ENCODE peak calls at places on chromosomes 12 and 14, in eight cellular contexts. One of them, this sample, is unnamed.
A peak's percentile ranks its signal among the peaks of the same experiment; 100 is the strongest.

GRCh38 chr12:31482816-31483215 is 108.1 kb downstream of the DENND5B start:
- DNase-seq in GOT3: no peak
- DNase-seq in RPMI8226: no peak
- DNase-seq in stomach: no peak
- DNase-seq in RCC 7860: peak; percentile 25
- DNase-seq in NCI-H2081: no peak
- DNase-seq in NCI-H1105: no peak
- DNase-seq in type B pancreatic cell: no peak
- DNase-seq in this sample: no peak

GRCh38 chr14:99189201-99189801 is 82.7 kb downstream of the BCL11B start:
- DNase-seq in GOT3: no peak
- DNase-seq in RPMI8226: no peak
- DNase-seq in stomach: no peak
- DNase-seq in RCC 7860: no peak
- DNase-seq in NCI-H2081: no peak
- DNase-seq in NCI-H1105: no peak
- DNase-seq in type B pancreatic cell: no peak
- DNase-seq in this sample: no peak

GRCh38 chr12:54744590-54744989 is 96.4 kb upstream of the DCD start:
- DNase-seq in GOT3: no peak
- DNase-seq in RPMI8226: no peak
- DNase-seq in stomach: no peak
- DNase-seq in RCC 7860: no peak
- DNase-seq in NCI-H2081: no peak
- DNase-seq in NCI-H1105: no peak
- DNase-seq in type B pancreatic cell: no peak
- DNase-seq in this sample: no peak

GRCh38 chr14:97264516-97265230 is 467.5 kb downstream of the VRK1 start:
- DNase-seq in GOT3: no peak
- DNase-seq in RPMI8226: no peak
- DNase-seq in stomach: no peak
- DNase-seq in RCC 7860: no peak
- DNase-seq in NCI-H2081: no peak
- DNase-seq in NCI-H1105: no peak
- DNase-seq in type B pancreatic cell: no peak
- DNase-seq in this sample: no peak

GRCh38 chr14:67763158-67763822 is 53.1 kb downstream of the ZFYVE26 start:
- DNase-seq in GOT3: no peak
- DNase-seq in RPMI8226: no peak
- DNase-seq in stomach: no peak
- DNase-seq in RCC 7860: no peak
- DNase-seq in NCI-H2081: no peak
- DNase-seq in NCI-H1105: no peak
- DNase-seq in type B pancreatic cell: no peak
- DNase-seq in this sample: no peak

GRCh38 chr14:101594511-101595148 is 33.3 kb downstream of the DIO3 start:
- DNase-seq in GOT3: no peak
- DNase-seq in RPMI8226: no peak
- DNase-seq in stomach: no peak
- DNase-seq in RCC 7860: no peak
- DNase-seq in NCI-H2081: no peak
- DNase-seq in NCI-H1105: no peak
- DNase-seq in type B pancreatic cell: no peak
- DNase-seq in this sample: no peak

GRCh38 chr12:51246254-51246853 is 7.7 kb downstream of the DAZAP2 start:
- DNase-seq in GOT3: no peak
- DNase-seq in RPMI8226: no peak
- DNase-seq in stomach: no peak
- DNase-seq in RCC 7860: peak; percentile 14
- DNase-seq in NCI-H2081: no peak
- DNase-seq in NCI-H1105: no peak
- DNase-seq in type B pancreatic cell: no peak
- DNase-seq in this sample: no peak

GRCh38 chr12:116138380-116138779 is 139.1 kb downstream of the MED13L start:
- DNase-seq in GOT3: no peak
- DNase-seq in RPMI8226: no peak
- DNase-seq in stomach: no peak
- DNase-seq in RCC 7860: peak; percentile 8
- DNase-seq in NCI-H2081: no peak
- DNase-seq in NCI-H1105: no peak
- DNase-seq in type B pancreatic cell: no peak
- DNase-seq in this sample: no peak

GRCh38 chr12:124603910-124604775 is 36.7 kb upstream of the NCOR2 start:
- DNase-seq in GOT3: no peak
- DNase-seq in RPMI8226: no peak
- DNase-seq in stomach: no peak
- DNase-seq in RCC 7860: no peak
- DNase-seq in NCI-H2081: no peak
- DNase-seq in NCI-H1105: no peak
- DNase-seq in type B pancreatic cell: no peak
- DNase-seq in this sample: no peak

GRCh38 chr14:100868621-100869370 is 34.7 kb downstream of the RTL1 start:
- DNase-seq in GOT3: no peak
- DNase-seq in RPMI8226: no peak
- DNase-seq in stomach: no peak
- DNase-seq in RCC 7860: no peak
- DNase-seq in NCI-H2081: no peak
- DNase-seq in NCI-H1105: no peak
- DNase-seq in type B pancreatic cell: no peak
- DNase-seq in this sample: peak; percentile 30

GRCh38 chr12:22598141-22598762 is 26.7 kb upstream of the ETNK1 start:
- DNase-seq in GOT3: no peak
- DNase-seq in RPMI8226: no peak
- DNase-seq in stomach: no peak
- DNase-seq in RCC 7860: no peak
- DNase-seq in NCI-H2081: no peak
- DNase-seq in NCI-H1105: no peak
- DNase-seq in type B pancreatic cell: no peak
- DNase-seq in this sample: no peak

GRCh38 chr12:27460471-27460978 is 14.0 kb downstream of the SMCO2 start:
- DNase-seq in GOT3: no peak
- DNase-seq in RPMI8226: no peak
- DNase-seq in stomach: no peak
- DNase-seq in RCC 7860: peak; percentile 43
- DNase-seq in NCI-H2081: no peak
- DNase-seq in NCI-H1105: no peak
- DNase-seq in type B pancreatic cell: no peak
- DNase-seq in this sample: no peak

GRCh38 chr14:52829527-52829926 is 38.1 kb upstream of the GNPNAT1 start:
- DNase-seq in GOT3: no peak
- DNase-seq in RPMI8226: no peak
- DNase-seq in stomach: no peak
- DNase-seq in RCC 7860: no peak
- DNase-seq in NCI-H2081: no peak
- DNase-seq in NCI-H1105: no peak
- DNase-seq in type B pancreatic cell: no peak
- DNase-seq in this sample: no peak

GRCh38 chr14:94907626-94908261 is 137.8 kb upstream of the GSC start:
- DNase-seq in GOT3: no peak
- DNase-seq in RPMI8226: no peak
- DNase-seq in stomach: no peak
- DNase-seq in RCC 7860: no peak
- DNase-seq in NCI-H2081: no peak
- DNase-seq in NCI-H1105: no peak
- DNase-seq in type B pancreatic cell: no peak
- DNase-seq in this sample: no peak

GRCh38 chr12:47349102-47349769 is 269.5 kb upstream of the AMIGO2 start:
- DNase-seq in GOT3: no peak
- DNase-seq in RPMI8226: no peak
- DNase-seq in stomach: no peak
- DNase-seq in RCC 7860: no peak
- DNase-seq in NCI-H2081: no peak
- DNase-seq in NCI-H1105: no peak
- DNase-seq in type B pancreatic cell: no peak
- DNase-seq in this sample: no peak

GRCh38 chr12:106274012-106274411 is 26.2 kb upstream of the CKAP4 start:
- DNase-seq in GOT3: no peak
- DNase-seq in RPMI8226: no peak
- DNase-seq in stomach: no peak
- DNase-seq in RCC 7860: no peak
- DNase-seq in NCI-H2081: no peak
- DNase-seq in NCI-H1105: no peak
- DNase-seq in type B pancreatic cell: no peak
- DNase-seq in this sample: no peak